ENCODE peak calls at places on chromosomes 4 and X, in five cellular contexts. L, V, S, N and Z are unnamed samples. For H3K4me1, the result is how much of the 10 kb centered on the place peaks cover.

GRCh38 chr4:71206763-71207162 is 132.1 kb upstream of the SLC4A4 start:
- DNase-seq in L (no peak), V (peak), S (peak), N (no peak), Z (no peak)

GRCh38 chr4:92234393-92235176 is 69.2 kb upstream of the GRID2 start:
- DNase-seq in L (no peak), V (peak), S (peak), N (no peak), Z (no peak)

GRCh38 chrX:13747836-13748235 is 13.3 kb downstream of the OFD1 start:
- DNase-seq in L (peak), V (peak), S (peak), N (peak), Z (peak)

GRCh38 chr4:11647433-11647832 is 218.7 kb upstream of the HS3ST1 start:
- DNase-seq in L (no peak), V (no peak), S (no peak), N (no peak), Z (peak)

GRCh38 chr4:144174401-144175067 is 34.0 kb upstream of the GYPA start:
- DNase-seq in L (peak), V (peak), S (peak), N (peak), Z (no peak)

GRCh38 chr4:182576609-182577289 is 333.5 kb downstream of the TENM3 start:
- DNase-seq in L (no peak), V (no peak), S (peak), N (no peak), Z (peak)

GRCh38 chrX:45775462-45775861 is 574.8 kb upstream of the DIPK2B start:
- DNase-seq in L (no peak), V (peak), S (peak), N (no peak), Z (no peak)

GRCh38 chrX:44428989-44429627 is 85.6 kb upstream of the EFHC2 start:
- DNase-seq in L (no peak), V (peak), S (no peak), N (no peak), Z (no peak)

GRCh38 chrX:45850197-45850774 is 649.6 kb upstream of the DIPK2B start:
- DNase-seq in L (no peak), V (peak), S (peak), N (no peak), Z (peak)

GRCh38 chr4:184755278-184755677 is 21.4 kb upstream of the CENPU start:
- DNase-seq in L (no peak), V (peak), S (peak), N (no peak), Z (no peak)

GRCh38 chrX:37825225-37825842 is 22.0 kb downstream of the DYNLT3 start:
- DNase-seq in L (peak), V (peak), S (no peak), N (peak), Z (peak)

GRCh38 chr4:157358439-157358838 is 137.9 kb downstream of the GRIA2 start:
- DNase-seq in L (no peak), V (no peak), S (no peak), N (no peak), Z (no peak)

GRCh38 chr4:27059446-27059845 is 198.8 kb downstream of the STIM2 start:
- DNase-seq in L (no peak), V (no peak), S (no peak), N (no peak), Z (no peak)

GRCh38 chr4:42566835-42567234 is 90.1 kb downstream of the ATP8A1 start:
- DNase-seq in L (no peak), V (no peak), S (no peak), N (no peak), Z (no peak)

GRCh38 chrX:118742176-118742575 is 14.8 kb downstream of the IL13RA1 start:
- DNase-seq in L (no peak), V (no peak), S (no peak), N (no peak), Z (no peak)

GRCh38 chr4:80073362-80074008 is 456 bp upstream of the ANTXR2 start:
- DNase-seq in L (no peak), V (no peak), S (no peak), N (no peak), Z (no peak)

GRCh38 chr4:83075271-83075670 is 39.3 kb downstream of the PLAC8 start:
- DNase-seq in L (no peak), V (no peak), S (peak), N (no peak), Z (no peak)

GRCh38 chr4:83074086-83074704 is 39.2 kb downstream of the COPS4 start:
- DNase-seq in L (peak), V (peak), S (peak), N (peak), Z (peak)

GRCh38 chr4:83071116-83071515 is 36.1 kb downstream of the COPS4 start:
- DNase-seq in L (no peak), V (peak), S (peak), N (no peak), Z (no peak)

DNA sequence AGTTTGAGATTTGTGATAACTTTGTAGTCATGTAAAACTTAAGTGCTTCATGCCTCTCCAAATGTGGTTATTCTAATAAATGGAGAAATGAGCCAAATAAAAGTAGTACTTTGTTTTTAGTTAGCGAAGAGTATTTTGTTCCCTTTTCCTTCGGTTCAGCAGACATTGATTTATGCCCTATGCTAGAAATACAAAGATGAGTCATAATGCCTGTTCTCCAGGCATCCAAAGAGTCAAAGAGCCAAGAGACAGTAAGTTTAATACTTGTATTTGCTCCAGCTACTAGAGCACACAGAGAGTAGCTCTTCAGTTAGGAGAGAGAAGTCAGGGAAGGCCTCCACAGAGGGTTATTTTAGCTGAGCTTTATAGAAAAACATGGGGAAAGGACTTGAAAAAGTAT is 38.8 kb downstream of the PLAC8 start:
- DNase-seq in L (no peak), V (peak), S (peak), N (no peak), Z (no peak)
- H3K9ac ChIP-seq in L (peak), V (no peak), S (no peak), N (no peak), Z (no peak)

GRCh38 chrX:120446503-120446902 is 22.6 kb downstream of the LAMP2 start:
- DNase-seq in L (no peak), V (peak), S (peak), N (no peak), Z (no peak)
- H3K4me1 ChIP-seq in L (under half), V (under half), S (under half), N (under half), Z (under half)

GRCh38 chrX:66022742-66023725 is 16.8 kb downstream of the VSIG4 start:
- DNase-seq in L (no peak), V (peak), S (no peak), N (peak), Z (peak)
- TF ChIP-seq CTCF in L (peak), V (peak), S (no peak), N (peak), Z (peak)

DNA sequence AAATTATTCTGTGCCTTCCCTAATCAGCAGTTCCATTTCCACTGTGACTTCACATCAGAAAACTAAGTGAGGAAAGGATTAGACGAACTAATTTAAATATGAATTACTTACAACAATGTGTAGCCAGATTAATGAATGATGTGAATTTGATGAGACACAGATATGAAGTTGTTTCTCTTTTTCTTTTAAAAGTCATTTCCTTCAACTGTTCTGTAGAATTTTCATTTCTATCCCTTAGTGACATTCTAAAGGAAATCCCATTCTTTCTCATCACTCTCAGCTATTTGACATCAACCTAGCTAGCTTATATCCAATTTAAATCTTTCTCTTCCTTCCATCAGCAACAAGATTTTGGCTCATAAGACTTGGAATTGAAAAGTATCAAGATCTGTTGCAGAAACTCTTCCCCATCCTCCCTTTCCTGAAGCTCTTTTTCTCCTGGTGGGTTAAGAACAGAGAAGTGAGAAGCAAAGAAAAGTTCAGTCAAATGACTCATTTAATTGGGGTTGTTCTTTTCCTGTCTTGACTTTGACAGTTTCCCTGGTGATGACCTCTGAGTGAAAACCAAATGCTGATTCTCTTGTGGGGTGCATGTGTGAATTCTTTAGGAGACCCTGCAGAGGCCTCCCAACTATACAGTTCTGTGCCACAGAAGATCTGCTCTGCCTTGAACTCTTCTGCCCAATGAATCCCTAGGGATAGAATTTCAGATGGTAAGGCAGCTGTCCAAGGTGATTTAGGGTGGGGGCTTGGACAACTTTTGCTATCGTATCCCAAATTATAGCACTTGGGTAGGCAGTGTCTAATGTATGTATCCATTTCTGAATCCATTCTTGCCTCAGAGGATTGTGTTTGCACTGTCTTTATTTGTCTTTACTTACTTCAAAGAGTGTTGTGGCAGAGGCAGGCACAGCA is 232.5 kb upstream of the GPRIN3 start:
- DNase-seq in L (no peak), V (no peak), S (peak), N (no peak), Z (no peak)
- H3K9ac ChIP-seq in L (no peak), V (no peak), S (no peak), N (no peak), Z (no peak)

DNA sequence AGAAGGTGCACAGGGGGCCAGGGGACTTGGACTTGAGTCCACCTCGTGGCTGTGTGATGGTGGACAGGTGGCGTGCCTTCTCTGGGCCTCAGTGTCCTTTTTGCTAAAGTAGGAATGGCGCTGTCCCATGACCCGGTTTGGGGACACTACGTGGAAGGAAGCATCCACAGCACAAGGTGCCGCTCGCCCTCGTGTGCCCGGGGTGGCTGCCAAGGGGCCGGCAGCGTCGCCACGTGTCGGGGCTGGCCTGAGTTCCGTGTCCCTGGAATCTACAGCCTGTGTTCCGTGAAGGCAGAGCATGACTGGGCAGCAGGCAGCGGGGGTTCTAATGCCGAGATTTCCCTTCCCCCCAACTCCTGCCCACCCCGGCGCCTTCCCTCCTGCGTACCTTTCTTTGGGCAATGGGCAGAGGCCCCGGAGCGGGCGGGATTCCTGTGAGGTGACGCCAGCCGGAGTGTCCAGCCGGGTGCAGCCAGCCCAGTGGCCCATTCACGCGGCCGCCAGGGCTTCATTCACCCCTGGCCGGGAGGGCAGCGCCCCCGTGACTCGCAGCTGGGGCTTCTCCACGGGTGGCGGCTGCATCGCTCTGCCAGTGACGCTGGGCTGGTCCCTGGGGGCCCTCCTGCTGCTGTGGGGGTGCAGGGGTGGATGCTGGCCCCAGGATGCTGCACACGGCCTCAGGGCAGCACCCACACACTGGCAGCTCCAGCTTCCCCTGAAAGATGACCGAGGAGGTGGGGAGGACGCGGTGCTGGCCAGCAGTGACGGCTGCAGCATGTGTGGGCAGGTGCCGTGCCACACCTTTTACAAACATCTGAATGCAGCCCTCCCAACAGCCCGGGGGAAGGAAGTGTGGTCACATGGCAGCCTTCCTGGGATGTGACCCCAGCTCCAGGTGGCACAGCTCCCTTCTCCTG is 21.2 kb downstream of the DOK7 start:
- DNase-seq in L (peak), V (peak), S (no peak), N (no peak), Z (no peak)
- H3K4me1 ChIP-seq in L (under half), V (under half), S (under half), N (half or more), Z (under half)